ENCODE peak calls at places on chromosome 19, in ten cellular contexts. One of them, this sample, is unnamed.

GRCh38 chr19:3289971-3290569 is 65.6 kb downstream of the CELF5 start:
- DNase-seq in iPS-NIHi11: no peak
- DNase-seq in GM03348: no peak
- DNase-seq in activated CD4-positive, alpha-beta T cell treated with anti-CD3 and anti-CD28 coated beads for 24 hours: no peak
- DNase-seq in AG08395: no peak
- DNase-seq in DMS 273 treated with DMSO at 0.1 percent for 48 hours: no peak
- DNase-seq in activated T-cell treated with anti-CD3 and anti-CD28 coated beads for 24 hours: no peak
- DNase-seq in KG1: no peak
- DNase-seq in stimulated activated effector memory CD8-positive, alpha-beta T cell treated with anti-CD3 and anti-CD28 coated beads, Interleukin-12 subunit alpha, Interleukin-12 subunit beta, amount 100 ng/mL, for 72 hours: no peak
- DNase-seq in stimulated activated CD8-positive, alpha-beta memory T cell treated with anti-CD3 and anti-CD28 coated beads, Interleukin-2, amount 100 ng/mL, for 48 hours: no peak
- DNase-seq in this sample: no peak

GRCh38 chr19:41705393-41706174 is 2.8 kb upstream of the CEACAM5 start:
- DNase-seq in iPS-NIHi11: peak
- DNase-seq in GM03348: peak
- DNase-seq in activated CD4-positive, alpha-beta T cell treated with anti-CD3 and anti-CD28 coated beads for 24 hours: peak
- DNase-seq in AG08395: no peak
- DNase-seq in DMS 273 treated with DMSO at 0.1 percent for 48 hours: no peak
- DNase-seq in activated T-cell treated with anti-CD3 and anti-CD28 coated beads for 24 hours: no peak
- DNase-seq in KG1: no peak
- DNase-seq in stimulated activated effector memory CD8-positive, alpha-beta T cell treated with anti-CD3 and anti-CD28 coated beads, Interleukin-12 subunit alpha, Interleukin-12 subunit beta, amount 100 ng/mL, for 72 hours: no peak
- DNase-seq in stimulated activated CD8-positive, alpha-beta memory T cell treated with anti-CD3 and anti-CD28 coated beads, Interleukin-2, amount 100 ng/mL, for 48 hours: no peak
- DNase-seq in this sample: peak

GRCh38 chr19:18677156-18677555 is 6.3 kb upstream of the CRTC1 start:
- DNase-seq in iPS-NIHi11: no peak
- DNase-seq in GM03348: no peak
- DNase-seq in activated CD4-positive, alpha-beta T cell treated with anti-CD3 and anti-CD28 coated beads for 24 hours: no peak
- DNase-seq in AG08395: no peak
- DNase-seq in DMS 273 treated with DMSO at 0.1 percent for 48 hours: no peak
- DNase-seq in activated T-cell treated with anti-CD3 and anti-CD28 coated beads for 24 hours: no peak
- DNase-seq in KG1: no peak
- DNase-seq in stimulated activated effector memory CD8-positive, alpha-beta T cell treated with anti-CD3 and anti-CD28 coated beads, Interleukin-12 subunit alpha, Interleukin-12 subunit beta, amount 100 ng/mL, for 72 hours: no peak
- DNase-seq in stimulated activated CD8-positive, alpha-beta memory T cell treated with anti-CD3 and anti-CD28 coated beads, Interleukin-2, amount 100 ng/mL, for 48 hours: no peak
- DNase-seq in this sample: no peak

GRCh38 chr19:18282788-18283141 is 1.3 kb upstream of the JUND start:
- DNase-seq in iPS-NIHi11: no peak
- DNase-seq in GM03348: no peak
- DNase-seq in activated CD4-positive, alpha-beta T cell treated with anti-CD3 and anti-CD28 coated beads for 24 hours: no peak
- DNase-seq in AG08395: no peak
- DNase-seq in DMS 273 treated with DMSO at 0.1 percent for 48 hours: no peak
- DNase-seq in activated T-cell treated with anti-CD3 and anti-CD28 coated beads for 24 hours: no peak
- DNase-seq in KG1: no peak
- DNase-seq in stimulated activated effector memory CD8-positive, alpha-beta T cell treated with anti-CD3 and anti-CD28 coated beads, Interleukin-12 subunit alpha, Interleukin-12 subunit beta, amount 100 ng/mL, for 72 hours: no peak
- DNase-seq in stimulated activated CD8-positive, alpha-beta memory T cell treated with anti-CD3 and anti-CD28 coated beads, Interleukin-2, amount 100 ng/mL, for 48 hours: no peak
- DNase-seq in this sample: no peak

GRCh38 chr19:38425222-38425809 is 703 bp downstream of the RASGRP4 start:
- DNase-seq in iPS-NIHi11: no peak
- DNase-seq in GM03348: no peak
- DNase-seq in activated CD4-positive, alpha-beta T cell treated with anti-CD3 and anti-CD28 coated beads for 24 hours: no peak
- DNase-seq in AG08395: no peak
- DNase-seq in DMS 273 treated with DMSO at 0.1 percent for 48 hours: no peak
- DNase-seq in activated T-cell treated with anti-CD3 and anti-CD28 coated beads for 24 hours: no peak
- DNase-seq in KG1: no peak
- DNase-seq in stimulated activated effector memory CD8-positive, alpha-beta T cell treated with anti-CD3 and anti-CD28 coated beads, Interleukin-12 subunit alpha, Interleukin-12 subunit beta, amount 100 ng/mL, for 72 hours: no peak
- DNase-seq in stimulated activated CD8-positive, alpha-beta memory T cell treated with anti-CD3 and anti-CD28 coated beads, Interleukin-2, amount 100 ng/mL, for 48 hours: no peak
- DNase-seq in this sample: no peak

GRCh38 chr19:17526922-17527321 is 15.5 kb downstream of the PGLS start:
- DNase-seq in iPS-NIHi11: no peak
- DNase-seq in GM03348: no peak
- DNase-seq in activated CD4-positive, alpha-beta T cell treated with anti-CD3 and anti-CD28 coated beads for 24 hours: no peak
- DNase-seq in AG08395: no peak
- DNase-seq in DMS 273 treated with DMSO at 0.1 percent for 48 hours: no peak
- DNase-seq in activated T-cell treated with anti-CD3 and anti-CD28 coated beads for 24 hours: no peak
- DNase-seq in KG1: no peak
- DNase-seq in stimulated activated effector memory CD8-positive, alpha-beta T cell treated with anti-CD3 and anti-CD28 coated beads, Interleukin-12 subunit alpha, Interleukin-12 subunit beta, amount 100 ng/mL, for 72 hours: no peak
- DNase-seq in stimulated activated CD8-positive, alpha-beta memory T cell treated with anti-CD3 and anti-CD28 coated beads, Interleukin-2, amount 100 ng/mL, for 48 hours: no peak
- DNase-seq in this sample: no peak

GRCh38 chr19:49497047-49497789 is 984 bp downstream of the RPS11 start:
- DNase-seq in iPS-NIHi11: peak
- DNase-seq in GM03348: peak
- DNase-seq in activated CD4-positive, alpha-beta T cell treated with anti-CD3 and anti-CD28 coated beads for 24 hours: no peak
- DNase-seq in AG08395: peak
- DNase-seq in DMS 273 treated with DMSO at 0.1 percent for 48 hours: no peak
- DNase-seq in activated T-cell treated with anti-CD3 and anti-CD28 coated beads for 24 hours: peak
- DNase-seq in KG1: peak
- DNase-seq in stimulated activated effector memory CD8-positive, alpha-beta T cell treated with anti-CD3 and anti-CD28 coated beads, Interleukin-12 subunit alpha, Interleukin-12 subunit beta, amount 100 ng/mL, for 72 hours: peak
- DNase-seq in stimulated activated CD8-positive, alpha-beta memory T cell treated with anti-CD3 and anti-CD28 coated beads, Interleukin-2, amount 100 ng/mL, for 48 hours: no peak
- DNase-seq in this sample: no peak

GRCh38 chr19:43362179-43362578 is 8.7 kb downstream of the CD177 start:
- DNase-seq in iPS-NIHi11: no peak
- DNase-seq in GM03348: peak
- DNase-seq in activated CD4-positive, alpha-beta T cell treated with anti-CD3 and anti-CD28 coated beads for 24 hours: no peak
- DNase-seq in AG08395: peak
- DNase-seq in DMS 273 treated with DMSO at 0.1 percent for 48 hours: no peak
- DNase-seq in activated T-cell treated with anti-CD3 and anti-CD28 coated beads for 24 hours: no peak
- DNase-seq in KG1: no peak
- DNase-seq in stimulated activated effector memory CD8-positive, alpha-beta T cell treated with anti-CD3 and anti-CD28 coated beads, Interleukin-12 subunit alpha, Interleukin-12 subunit beta, amount 100 ng/mL, for 72 hours: no peak
- DNase-seq in stimulated activated CD8-positive, alpha-beta memory T cell treated with anti-CD3 and anti-CD28 coated beads, Interleukin-2, amount 100 ng/mL, for 48 hours: no peak
- DNase-seq in this sample: no peak

This sample was measured in neuronal stem cell.